ENCODE peak calls at places on chromosomes 1 and 21, in four cellular contexts. K is stomach, N is mucosa of descending colon, X is lung. Q is an unnamed sample.

GRCh38 chr1:3570081-3570986 is 41.0 kb downstream of the MEGF6 start:
- DNase-seq in K (no peak), X (peak; percentile 51), N (no peak), Q (no peak)

GRCh38 chr1:204408074-204408507 is 3.5 kb downstream of the PPP1R15B start:
- DNase-seq in X (peak; percentile 80), K (peak; percentile 84), N (no peak), Q (peak; percentile 89)

GRCh38 chr1:98702976-98703375 is 41.5 kb downstream of the SNX7 start:
- DNase-seq in N (no peak), X (no peak), K (no peak), Q (no peak)

GRCh38 chr21:44407493-44407892 is 47.8 kb upstream of the LRRC3 start:
- DNase-seq in X (no peak), K (no peak), N (no peak), Q (no peak)

GRCh38 chr21:45072166-45072962 is 2.0 kb upstream of the ADARB1 start:
- DNase-seq in X (no peak), K (no peak), N (no peak), Q (no peak)

GRCh38 chr1:104463126-104463697 is 713.5 kb downstream of the AMY1C start:
- DNase-seq in X (no peak), N (no peak), K (no peak), Q (no peak)

GRCh38 chr1:146007048-146007784 is 10.8 kb upstream of the TXNIP start:
- DNase-seq in N (no peak), K (peak; percentile 60), X (peak; percentile 71), Q (peak; percentile 73)

GRCh38 chr1:98217601-98218000 is 296.8 kb upstream of the DPYD start:
- DNase-seq in X (no peak), N (no peak), K (no peak), Q (no peak)

GRCh38 chr1:22855668-22856606 is 116.7 kb downstream of the LACTBL1 start:
- DNase-seq in K (no peak), N (no peak), X (no peak), Q (no peak)

GRCh38 chr1:66930823-66931174 is 6.0 kb downstream of the MIER1 start:
- DNase-seq in N (no peak), K (no peak), X (no peak), Q (no peak)

GRCh38 chr1:234973426-234974250 is 155.0 kb downstream of the TOMM20 start:
- DNase-seq in N (peak; percentile 73), K (no peak), X (no peak), Q (no peak)

GRCh38 chr1:92480813-92481597 is 5.7 kb downstream of the GFI1 start:
- DNase-seq in N (no peak), X (no peak), K (no peak), Q (no peak)

GRCh38 chr1:16076003-16076870 is 2.8 kb upstream of the FAM131C start:
- DNase-seq in X (no peak), N (no peak), K (no peak), Q (peak; percentile 86)

GRCh38 chr1:158150512-158150911 is 30.2 kb upstream of the CD1D start:
- DNase-seq in X (no peak), K (no peak), N (no peak), Q (peak; percentile 54)

GRCh38 chr1:29420196-29420595 is 183.9 kb downstream of the PTPRU start:
- DNase-seq in X (no peak), K (no peak), N (no peak), Q (no peak)

GRCh38 chr1:171251741-171252300 is 3.5 kb downstream of the FMO1 start:
- DNase-seq in K (no peak), X (no peak), N (peak; percentile 48), Q (no peak)

GRCh38 chr21:38793926-38794713 is 11.6 kb upstream of the ETS2 start:
- DNase-seq in X (no peak), K (no peak), N (no peak), Q (no peak)

GRCh38 chr21:42696026-42696380 is 42.6 kb downstream of the PDE9A start:
- DNase-seq in K (no peak), N (no peak), X (no peak), Q (no peak)

GRCh38 chr1:33364578-33364945 is 43.7 kb upstream of the A3GALT2 start:
- DNase-seq in X (no peak), N (no peak), K (no peak), Q (no peak)

GRCh38 chr21:45537746-45538291 is 4.4 kb downstream of the SLC19A1 start:
- DNase-seq in N (no peak), K (peak; percentile 18), X (no peak), Q (no peak)

GRCh38 chr1:53543771-53544695 is 84.8 kb downstream of the DMRTB1 start:
- DNase-seq in N (peak; percentile 40), X (no peak), K (no peak), Q (no peak)

GRCh38 chr1:25168193-25169071 is 63.9 kb downstream of the SYF2 start:
- DNase-seq in K (no peak), N (peak; percentile 63), X (no peak), Q (no peak)

GRCh38 chr1:245058436-245058835 is 96.3 kb upstream of the KIF26B start:
- DNase-seq in N (no peak), K (no peak), X (no peak), Q (no peak)

GRCh38 chr21:29077651-29078090 is 4.2 kb upstream of the CCT8 start:
- DNase-seq in X (no peak), K (no peak), N (no peak), Q (no peak)

GRCh38 chr1:243421784-243422183 is 165.9 kb downstream of the SDCCAG8 start:
- DNase-seq in K (peak; percentile 67), X (peak; percentile 38), N (no peak), Q (no peak)

GRCh38 chr1:207327994-207328393 is 6.5 kb downstream of the CD55 start:
- DNase-seq in N (no peak), K (no peak), X (no peak), Q (no peak)

GRCh38 chr1:65717815-65718454 is 74.8 kb upstream of the PDE4B start:
- DNase-seq in N (no peak), X (no peak), K (no peak), Q (no peak)

GRCh38 chr1:47683402-47683801 is 245.6 kb downstream of the FOXD2 start:
- DNase-seq in N (no peak), K (no peak), X (peak; percentile 13), Q (peak; percentile 28)

GRCh38 chr21:41668686-41669532 is 97.9 kb downstream of the RIPK4 start:
- DNase-seq in K (no peak), N (no peak), X (no peak), Q (no peak)

GRCh38 chr1:99650021-99650420 is 4.1 kb downstream of the PALMD start:
- DNase-seq in K (no peak), N (no peak), X (no peak), Q (no peak)

GRCh38 chr1:213719462-213719861 is 268.3 kb upstream of the PROX1 start:
- DNase-seq in K (no peak), N (no peak), X (no peak), Q (no peak)

GRCh38 chr1:112589766-112590165 is 29.2 kb downstream of the ST7L start:
- DNase-seq in K (no peak), X (no peak), N (no peak), Q (no peak)

GRCh38 chr1:248596615-248597014 is 885 bp downstream of the OR2T10 start:
- DNase-seq in N (no peak), X (no peak), K (no peak), Q (no peak)

GRCh38 chr1:10665226-10665625 is 131.2 kb downstream of the CASZ1 start:
- DNase-seq in X (no peak), K (no peak), N (no peak), Q (no peak)

GRCh38 chr1:244576259-244576892 is 76.5 kb upstream of the DESI2 start:
- DNase-seq in N (no peak), K (no peak), X (no peak), Q (no peak)

GRCh38 chr1:200530551-200531261 is 89.8 kb downstream of the KIF14 start:
- DNase-seq in K (no peak), N (no peak), X (no peak), Q (no peak)

GRCh38 chr1:200540281-200540680 is 80.3 kb downstream of the KIF14 start:
- DNase-seq in X (no peak), K (no peak), N (no peak), Q (no peak)

GRCh38 chr1:200535605-200536004 is 84.9 kb downstream of the KIF14 start:
- DNase-seq in X (no peak), K (peak; percentile 53), N (no peak), Q (peak; percentile 40)
- TF ChIP-seq CTCF in X (no peak), K (no peak), N (no peak), Q (no peak)

DNA sequence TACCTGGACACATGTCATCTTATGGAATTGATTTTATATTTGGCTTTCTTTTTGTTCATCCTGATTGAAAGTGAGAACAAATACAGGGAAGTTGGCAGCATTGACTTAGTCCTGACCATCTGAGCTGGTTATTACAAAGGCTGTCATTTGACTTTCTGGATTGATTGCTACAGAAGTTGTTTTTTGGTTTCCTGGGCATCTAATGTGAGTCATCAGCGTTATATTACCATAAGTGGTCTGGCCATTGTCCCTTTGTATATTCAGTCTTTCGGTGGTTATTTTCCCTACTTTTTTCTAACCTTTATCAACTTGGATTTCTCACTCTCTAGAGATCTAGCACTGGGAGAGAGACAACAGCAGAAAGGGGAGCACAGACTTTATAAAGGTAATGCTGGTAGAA is 1646.5 kb downstream of the MRPL39 start:
- DNase-seq in N (no peak), K (no peak), X (no peak), Q (no peak)
- H3K4me1 ChIP-seq in N (no peaks in the 10 kb centered on the region), K (no peaks in the 10 kb centered on the region), X (no peaks in the 10 kb centered on the region), Q (no peaks in the 10 kb centered on the region)

GRCh38 chr1:36438715-36439114 is 11.5 kb downstream of the OSCP1 start:
- DNase-seq in N (no peak), K (no peak), X (no peak), Q (no peak)
- TF ChIP-seq CTCF in N (no peak), K (no peak), X (no peak), Q (no peak)

DNA sequence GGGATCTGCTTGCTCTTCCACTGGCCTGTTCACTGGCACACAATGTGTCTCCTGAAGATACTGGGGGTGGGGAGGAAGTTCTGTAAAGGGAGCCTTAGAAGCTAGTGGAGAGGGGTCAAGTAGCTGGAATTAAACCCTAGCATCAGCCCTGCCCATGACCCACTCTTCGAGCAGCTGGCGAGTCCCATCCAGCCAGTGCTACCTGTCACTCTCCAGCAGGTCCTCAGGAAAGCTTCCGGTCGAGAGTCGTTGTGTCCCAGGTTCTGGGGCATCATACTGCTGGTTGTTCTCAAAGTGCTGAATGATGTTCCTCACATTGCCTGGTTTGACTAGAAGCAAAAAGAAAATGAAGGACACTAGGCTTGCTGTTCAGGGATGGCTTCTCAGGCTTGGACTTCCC is 30.9 kb downstream of the LRRC71 start:
- DNase-seq in N (no peak), K (no peak), X (no peak), Q (no peak)
- H3K4me1 ChIP-seq in N (no peaks in the 10 kb centered on the region), K (no peaks in the 10 kb centered on the region), X (no peaks in the 10 kb centered on the region), Q (no peaks in the 10 kb centered on the region)

GRCh38 chr1:45340816-45341215 is 576 bp upstream of the MUTYH start:
- DNase-seq in K (no peak), X (no peak), N (no peak), Q (no peak)

GRCh38 chr1:45344491-45344890 is 4.3 kb upstream of the MUTYH start:
- DNase-seq in N (no peak), X (no peak), K (no peak), Q (no peak)

GRCh38 chr1:45337630-45338320 is 2.2 kb upstream of the TOE1 start:
- DNase-seq in X (no peak), N (no peak), K (no peak), Q (no peak)

GRCh38 chr1:45335732-45336365 is 4.1 kb upstream of the TOE1 start:
- DNase-seq in X (no peak), K (no peak), N (no peak), Q (no peak)

GRCh38 chr1:45339694-45340558 is at the start of the genes MUTYH and TOE1:
- DNase-seq in N (peak; percentile 97), K (peak; percentile 94), X (peak; percentile 93), Q (peak; percentile 91)
- TF ChIP-seq CTCF in N (no peak), K (no peak), X (no peak), Q (no peak)

Q was measured in right atrium auricular region.